ENCODE peak calls at places on chromosomes 5 and 9, in six cellular contexts. D, A, M, U, W and F are unnamed samples.

GRCh38 chr5:97208714-97209113 is 25.7 kb upstream of the RIOK2 start:
- DNase-seq in D (no peak), A (no peak), M (no peak), U (no peak), W (no peak), F (no peak)

GRCh38 chr9:136262671-136263178 is 17.1 kb upstream of the QSOX2 start:
- DNase-seq in D (no peak), A (no peak), M (no peak), U (no peak), W (no peak), F (no peak)

GRCh38 chr9:89883401-89884341 is 278.9 kb downstream of the GADD45G start:
- DNase-seq in D (no peak), A (no peak), M (no peak), U (no peak), W (no peak), F (no peak)

GRCh38 chr9:89153618-89154017 is 25.0 kb downstream of the SHC3 start:
- DNase-seq in D (no peak), A (no peak), M (no peak), U (no peak), W (no peak), F (no peak)

GRCh38 chr5:40689442-40689841 is 9.7 kb downstream of the PTGER4 start:
- DNase-seq in D (no peak), A (no peak), M (peak), U (no peak), W (peak), F (no peak)

GRCh38 chr5:19837536-19838179 is 150.3 kb downstream of the CDH18 start:
- DNase-seq in D (no peak), A (no peak), M (no peak), U (no peak), W (no peak), F (no peak)

GRCh38 chr9:131999692-132000551 is 79.7 kb downstream of the MED27 start:
- DNase-seq in D (no peak), A (no peak), M (no peak), U (no peak), W (no peak), F (no peak)

GRCh38 chr5:155154973-155155372 is 141.4 kb downstream of the KIF4B start:
- DNase-seq in D (no peak), A (no peak), M (no peak), U (no peak), W (no peak), F (no peak)

GRCh38 chr9:136899196-136899595 is 12.9 kb downstream of the TRAF2 start:
- DNase-seq in D (no peak), A (no peak), M (no peak), U (no peak), W (peak), F (no peak)

GRCh38 chr5:10581424-10581748 is 17.5 kb downstream of the ANKRD33B start:
- DNase-seq in D (no peak), A (no peak), M (no peak), U (no peak), W (no peak), F (no peak)

GRCh38 chr5:444226-444625 is 1.2 kb downstream of the EXOC3 start:
- DNase-seq in D (no peak), A (no peak), M (no peak), U (no peak), W (no peak), F (no peak)

GRCh38 chr5:83066548-83067110 is 10.6 kb downstream of the TMEM167A start:
- DNase-seq in D (no peak), A (no peak), M (no peak), U (peak), W (no peak), F (no peak)

GRCh38 chr5:160097981-160098380 is 21.3 kb downstream of the PWWP2A start:
- DNase-seq in D (no peak), A (no peak), M (no peak), U (no peak), W (no peak), F (no peak)
- H3K27ac ChIP-seq in D (no peak), A (no peak), M (no peak), U (no peak), W (no peak), F (no peak)

GRCh38 chr9:113347479-113347878 is 1.9 kb upstream of the BSPRY start:
- DNase-seq in D (no peak), A (no peak), M (no peak), U (no peak), W (no peak), F (no peak)

GRCh38 chr9:113349044-113349433 is 302 bp upstream of the BSPRY start:
- DNase-seq in D (no peak), A (no peak), M (no peak), U (no peak), W (no peak), F (no peak)

GRCh38 chr9:113350937-113351336 is 1.6 kb downstream of the BSPRY start:
- DNase-seq in D (no peak), A (no peak), M (no peak), U (no peak), W (no peak), F (peak)

GRCh38 chr9:113350338-113350672 is 964 bp downstream of the BSPRY start:
- DNase-seq in D (no peak), A (no peak), M (no peak), U (no peak), W (no peak), F (no peak)

GRCh38 chr9:113349434-113350337 is at the start of gene BSPRY:
- DNase-seq in D (no peak), A (no peak), M (no peak), U (no peak), W (peak), F (peak)
- H3K27ac ChIP-seq in D (no peak), A (no peak), M (no peak), U (no peak), W (peak), F (no peak)

GRCh38 chr9:130915096-130915447 is 18.5 kb upstream of the QRFP start:
- DNase-seq in D (no peak), A (no peak), M (no peak), U (no peak), W (no peak), F (no peak)

GRCh38 chr9:130911254-130912049 is 14.8 kb upstream of the QRFP start:
- DNase-seq in D (no peak), A (no peak), M (no peak), U (no peak), W (no peak), F (no peak)

GRCh38 chr9:130913599-130914416 is 17.2 kb upstream of the QRFP start:
- DNase-seq in D (no peak), A (no peak), M (no peak), U (no peak), W (no peak), F (no peak)

GRCh38 chr9:130914417-130915095 is 17.9 kb upstream of the QRFP start:
- DNase-seq in D (no peak), A (no peak), M (no peak), U (no peak), W (no peak), F (no peak)

GRCh38 chr9:130912932-130913598 is 16.5 kb upstream of the QRFP start:
- DNase-seq in D (no peak), A (no peak), M (no peak), U (no peak), W (no peak), F (peak)
- H3K27ac ChIP-seq in D (no peak), A (no peak), M (no peak), U (no peak), W (no peak), F (no peak)

GRCh38 chr5:170249360-170249759 is 16.6 kb downstream of the C5orf58 start:
- DNase-seq in D (no peak), A (no peak), M (no peak), U (no peak), W (no peak), F (no peak)

GRCh38 chr5:170248172-170248571 is 15.4 kb downstream of the C5orf58 start:
- DNase-seq in D (no peak), A (no peak), M (no peak), U (no peak), W (no peak), F (no peak)

GRCh38 chr5:170247363-170247762 is 14.6 kb downstream of the C5orf58 start:
- DNase-seq in D (no peak), A (no peak), M (no peak), U (no peak), W (no peak), F (no peak)

GRCh38 chr5:170248635-170249227 is 15.9 kb downstream of the C5orf58 start:
- DNase-seq in D (no peak), A (no peak), M (no peak), U (no peak), W (no peak), F (no peak)

GRCh38 chr5:170246471-170246870 is 13.7 kb downstream of the C5orf58 start:
- DNase-seq in D (no peak), A (no peak), M (no peak), U (no peak), W (no peak), F (no peak)
- H3K27ac ChIP-seq in D (no peak), A (no peak), M (no peak), U (no peak), W (no peak), F (no peak)

GRCh38 chr9:70387663-70388062 is 26.8 kb downstream of the KLF9 start:
- DNase-seq in D (no peak), A (no peak), M (no peak), U (no peak), W (no peak), F (no peak)

GRCh38 chr9:70382046-70382708 is 32.3 kb downstream of the KLF9 start:
- DNase-seq in D (no peak), A (no peak), M (no peak), U (no peak), W (no peak), F (no peak)

GRCh38 chr9:70385423-70385822 is 29.0 kb downstream of the KLF9 start:
- DNase-seq in D (no peak), A (no peak), M (no peak), U (no peak), W (no peak), F (no peak)

DNA sequence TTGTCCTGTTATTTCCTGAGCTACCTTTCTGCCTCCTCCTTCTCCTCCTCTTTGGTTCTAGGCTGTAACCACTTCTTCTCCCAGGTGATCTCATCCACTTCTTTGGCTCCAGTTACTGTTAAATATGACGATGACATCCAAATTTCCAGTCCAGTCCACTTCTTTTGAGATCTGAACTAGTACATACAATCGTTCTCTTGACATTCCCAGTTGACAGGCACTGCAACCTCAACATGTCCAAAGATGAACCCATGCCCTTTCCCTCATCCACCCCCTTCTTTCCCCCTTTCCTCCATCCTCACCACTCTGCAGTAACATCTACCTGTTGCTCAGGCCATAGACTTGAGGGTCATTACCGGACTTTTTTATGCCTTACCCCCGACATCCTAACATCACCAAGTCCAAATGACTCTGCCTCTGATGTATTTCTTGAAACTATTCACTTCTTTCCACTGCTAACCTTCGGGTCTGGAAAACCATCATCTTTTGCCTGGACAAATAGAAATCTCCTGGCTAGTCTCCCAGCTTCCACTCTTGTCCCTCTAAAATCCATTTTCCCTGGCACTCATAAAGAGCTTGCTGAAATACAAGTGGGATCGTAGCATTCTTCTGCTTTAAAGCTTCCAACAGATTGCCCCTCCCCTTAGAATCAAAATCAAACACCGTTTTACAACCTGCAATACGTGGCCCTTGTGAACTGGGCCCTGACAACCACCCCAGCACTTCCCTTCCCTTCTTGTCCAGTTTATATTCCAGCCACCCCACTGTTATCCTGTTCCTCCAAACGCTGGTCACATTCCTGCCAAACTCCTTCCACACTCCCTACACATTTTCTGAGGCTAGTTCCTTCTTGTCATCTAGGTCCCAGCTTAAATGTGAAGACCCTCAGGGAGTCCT is 31.5 kb downstream of the KLF9 start:
- DNase-seq in D (no peak), A (no peak), M (no peak), U (no peak), W (no peak), F (no peak)
- H3K27ac ChIP-seq in D (no peak), A (no peak), M (no peak), U (no peak), W (no peak), F (no peak)

DNA sequence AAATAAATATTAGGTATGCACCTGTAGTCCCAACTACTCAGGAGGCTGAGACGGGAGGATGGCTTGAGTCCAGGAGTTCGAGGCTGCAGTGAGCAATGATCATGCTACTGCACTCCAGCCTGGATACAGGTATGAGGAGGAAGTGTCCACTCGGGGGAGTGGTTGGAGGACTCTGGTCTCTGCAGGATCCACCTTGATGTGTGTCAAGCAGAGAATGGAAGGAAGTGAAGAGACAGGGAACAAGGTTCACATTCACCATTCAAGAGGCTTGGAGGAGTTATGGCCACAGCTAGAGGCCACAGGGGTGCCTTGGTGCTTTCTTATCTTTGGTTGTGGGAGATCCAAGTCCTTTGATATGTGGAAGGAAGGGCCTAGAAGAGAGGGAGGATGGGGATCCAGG is 5.4 kb upstream of the CERCAM start:
- DNase-seq in D (no peak), A (no peak), M (no peak), U (no peak), W (no peak), F (no peak)
- H3K27ac ChIP-seq in D (no peak), A (no peak), M (no peak), U (no peak), W (no peak), F (peak)

GRCh38 chr9:110746211-110746930 is 77.8 kb downstream of the MUSK start:
- DNase-seq in D (no peak), A (no peak), M (no peak), U (no peak), W (no peak), F (no peak)

GRCh38 chr9:110745656-110746055 is 77.1 kb downstream of the MUSK start:
- DNase-seq in D (no peak), A (no peak), M (no peak), U (no peak), W (no peak), F (no peak)

GRCh38 chr9:110742741-110743371 is 74.3 kb downstream of the MUSK start:
- DNase-seq in D (no peak), A (no peak), M (no peak), U (peak), W (no peak), F (no peak)

GRCh38 chr9:110748251-110748893 is 79.8 kb downstream of the MUSK start:
- DNase-seq in D (no peak), A (no peak), M (no peak), U (no peak), W (no peak), F (no peak)

GRCh38 chr9:110744753-110745522 is 76.3 kb downstream of the MUSK start:
- DNase-seq in D (no peak), A (no peak), M (no peak), U (no peak), W (peak), F (no peak)
- H3K27ac ChIP-seq in D (no peak), A (no peak), M (no peak), U (no peak), W (peak), F (no peak)

DNA sequence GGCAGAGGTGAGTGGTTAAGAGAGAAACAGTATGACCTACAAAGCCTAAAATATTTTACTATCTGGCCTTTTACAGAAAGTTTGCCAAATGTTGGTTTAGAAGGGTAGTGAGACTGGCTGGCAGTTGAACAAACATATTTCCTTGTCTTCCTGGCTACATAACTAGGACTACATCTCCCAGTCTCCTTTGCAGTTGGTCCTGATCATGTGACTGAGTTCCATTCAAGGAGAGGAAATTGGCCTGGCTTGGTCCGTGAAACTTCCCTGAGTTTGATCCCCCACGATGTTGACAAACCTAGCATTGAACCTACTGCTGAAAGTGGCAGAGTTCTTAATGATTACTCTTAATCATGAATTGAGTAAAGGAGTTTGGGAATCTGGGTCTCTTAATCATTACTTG is 280.8 kb downstream of the SLIT3 start:
- DNase-seq in D (no peak), A (no peak), M (no peak), U (no peak), W (no peak), F (no peak)
- H3K27ac ChIP-seq in D (no peak), A (no peak), M (no peak), U (no peak), W (no peak), F (no peak)

GRCh38 chr9:133876836-133877235 is 115.3 kb downstream of the VAV2 start:
- DNase-seq in D (no peak), A (no peak), M (no peak), U (no peak), W (no peak), F (no peak)
- H3K27ac ChIP-seq in D (no peak), A (no peak), M (no peak), U (no peak), W (peak), F (no peak)

GRCh38 chr5:176542596-176543427 is 5.6 kb upstream of the RNF44 start:
- DNase-seq in D (no peak), A (no peak), M (no peak), U (no peak), W (no peak), F (no peak)
- H3K27ac ChIP-seq in D (peak), A (peak), M (peak), U (no peak), W (peak), F (no peak)